ENCODE peak calls at places on chromosomes 16 and 17, in four cellular contexts. P is mesendoderm, H is upper lobe of right lung, G is breast epithelium. E is an unnamed sample.

GRCh38 chr17:71757156-71757555 is 363.7 kb upstream of the SOX9 start:
- DNase-seq in P (no peak), H (no peak), G (no peak), E (no peak)

GRCh38 chr17:7262192-7263070 is at the start of gene CLDN7:
- DNase-seq in P (peak), H (peak), G (peak), E (no peak)

GRCh38 chr17:39144414-39144813 is 7.0 kb downstream of the PLXDC1 start:
- DNase-seq in P (no peak), H (peak), G (peak), E (peak)

GRCh38 chr17:82396601-82397435 is 21.3 kb upstream of the HEXD start:
- DNase-seq in P (no peak), H (no peak), G (no peak), E (no peak)

GRCh38 chr17:70187383-70187782 is 18.1 kb downstream of the KCNJ2 start:
- DNase-seq in P (no peak), H (no peak), G (no peak), E (no peak)

GRCh38 chr17:79066963-79067362 is 7.7 kb upstream of the ENGASE start:
- DNase-seq in P (no peak), H (peak), G (no peak), E (no peak)

GRCh38 chr16:47426806-47427205 is 34.1 kb downstream of the ITFG1 start:
- DNase-seq in P (no peak), H (no peak), G (no peak), E (no peak)

GRCh38 chr17:76497979-76498885 is 3.0 kb downstream of the RHBDF2 start:
- DNase-seq in P (peak), H (peak), G (peak), E (no peak)

GRCh38 chr16:3212006-3212405 is 23.0 kb downstream of the ZNF200 start:
- DNase-seq in P (no peak), H (no peak), G (no peak), E (no peak)

GRCh38 chr17:80871341-80871740 is 120.3 kb upstream of the CHMP6 start:
- DNase-seq in P (no peak), H (no peak), G (no peak), E (no peak)

GRCh38 chr16:78130083-78130608 is 30.7 kb downstream of the WWOX start:
- DNase-seq in P (no peak), H (no peak), G (no peak), E (no peak)

GRCh38 chr17:178292-179065 is 3.0 kb downstream of the DOC2B start:
- DNase-seq in P (no peak), H (no peak), G (no peak), E (no peak)

GRCh38 chr16:68676113-68676860 is 31.2 kb downstream of the CDH3 start:
- DNase-seq in P (no peak), H (no peak), G (no peak), E (no peak)

GRCh38 chr17:79799174-79799537 is 2.3 kb upstream of the CBX8 start:
- DNase-seq in P (no peak), H (peak), G (no peak), E (no peak)

GRCh38 chr16:24853830-24854229 is 8.1 kb downstream of the SLC5A11 start:
- DNase-seq in P (no peak), H (no peak), G (no peak), E (no peak)

GRCh38 chr17:1058423-1059130 is 61.6 kb downstream of the TIMM22 start:
- DNase-seq in P (peak), H (peak), G (no peak), E (no peak)

GRCh38 chr17:19943599-19943998 is 34.0 kb downstream of the AKAP10 start:
- DNase-seq in P (no peak), H (no peak), G (no peak), E (no peak)

GRCh38 chr16:27313422-27314160 is at the start of gene IL4R:
- DNase-seq in P (peak), H (peak), G (peak), E (no peak)

GRCh38 chr17:8466466-8466865 is 30.8 kb downstream of the NDEL1 start:
- DNase-seq in P (no peak), H (no peak), G (no peak), E (no peak)

GRCh38 chr17:205176-205538 is 23.7 kb upstream of the DOC2B start:
- DNase-seq in P (no peak), H (no peak), G (no peak), E (no peak)

GRCh38 chr16:48276102-48276501 is 28.8 kb upstream of the ABCC11 start:
- DNase-seq in P (peak), H (no peak), G (no peak), E (no peak)

GRCh38 chr16:84434800-84435199 is 66.5 kb downstream of the ATP2C2 start:
- DNase-seq in P (no peak), H (no peak), G (no peak), E (no peak)

GRCh38 chr17:78375401-78376079 is 2.9 kb upstream of the PGS1 start:
- DNase-seq in P (no peak), H (peak), G (no peak), E (no peak)

GRCh38 chr16:66751135-66751991 is at the start of gene DYNC1LI2:
- DNase-seq in P (peak), H (peak), G (peak), E (no peak)

GRCh38 chr17:2905697-2906595 is 109.7 kb downstream of the RAP1GAP2 start:
- DNase-seq in P (no peak), H (no peak), G (no peak), E (no peak)

GRCh38 chr17:83144421-83145357 is 65.3 kb downstream of the METRNL start:
- DNase-seq in P (no peak), H (no peak), G (peak), E (no peak)

GRCh38 chr16:23357761-23358290 is 55.7 kb downstream of the SCNN1B start:
- DNase-seq in P (no peak), H (peak), G (no peak), E (no peak)

GRCh38 chr16:11329891-11330290 is 15.4 kb upstream of the RMI2 start:
- DNase-seq in P (no peak), H (no peak), G (no peak), E (no peak)

GRCh38 chr16:84406006-84406963 is 37.9 kb downstream of the ATP2C2 start:
- DNase-seq in P (peak), H (peak), G (no peak), E (no peak)

GRCh38 chr16:66924527-66925321 is 611 bp downstream of the RRAD start:
- DNase-seq in P (peak), H (peak), G (no peak), E (no peak)

GRCh38 chr17:47188266-47188665 is 829 bp downstream of the CDC27 start:
- DNase-seq in P (peak), H (no peak), G (no peak), E (no peak)

GRCh38 chr17:28173801-28174200 is 131.3 kb downstream of the NLK start:
- DNase-seq in P (peak), H (no peak), G (no peak), E (no peak)

GRCh38 chr17:40323731-40324650 is 15.0 kb downstream of the RARA start:
- DNase-seq in P (no peak), H (no peak), G (peak), E (no peak)

DNA sequence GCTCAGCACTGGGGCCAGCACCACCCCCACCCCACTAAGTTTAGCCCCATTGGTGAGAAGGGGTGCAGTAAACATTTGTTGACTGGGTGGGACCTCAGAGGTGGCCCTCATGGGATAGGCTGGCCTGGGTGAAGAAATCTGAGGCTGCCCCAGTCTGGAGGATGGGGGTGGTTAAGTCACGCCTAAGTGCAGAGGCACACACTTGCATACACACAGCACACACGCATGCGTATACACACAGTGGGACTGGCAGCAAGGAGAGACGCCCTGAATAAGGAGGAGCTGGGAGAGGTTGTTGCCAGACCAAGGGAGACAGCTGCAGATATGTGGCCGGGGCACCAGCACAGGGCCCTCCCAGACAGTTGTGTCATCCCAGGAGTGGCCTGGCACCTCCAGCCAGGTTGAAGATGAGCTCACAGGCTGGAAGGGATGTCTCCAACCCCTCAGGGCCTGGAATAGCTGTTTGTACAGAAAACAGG is 3.0 kb upstream of the BCAR1 start:
- DNase-seq in P (peak), H (peak), G (peak), E (no peak)
- H3K4me3 ChIP-seq in P (no peak), H (no peak), G (no peak), E (peak)

GRCh38 chr16:87921236-87921773 is 15.0 kb downstream of the CA5A start:
- DNase-seq in P (no peak), H (no peak), G (no peak), E (no peak)

GRCh38 chr16:87918314-87918713 is 18.0 kb downstream of the CA5A start:
- DNase-seq in P (no peak), H (no peak), G (no peak), E (no peak)

GRCh38 chr16:87919681-87919994 is 16.7 kb downstream of the CA5A start:
- DNase-seq in P (peak), H (no peak), G (no peak), E (no peak)

GRCh38 chr16:87917503-87917902 is 18.8 kb downstream of the CA5A start:
- DNase-seq in P (no peak), H (no peak), G (no peak), E (no peak)

DNA sequence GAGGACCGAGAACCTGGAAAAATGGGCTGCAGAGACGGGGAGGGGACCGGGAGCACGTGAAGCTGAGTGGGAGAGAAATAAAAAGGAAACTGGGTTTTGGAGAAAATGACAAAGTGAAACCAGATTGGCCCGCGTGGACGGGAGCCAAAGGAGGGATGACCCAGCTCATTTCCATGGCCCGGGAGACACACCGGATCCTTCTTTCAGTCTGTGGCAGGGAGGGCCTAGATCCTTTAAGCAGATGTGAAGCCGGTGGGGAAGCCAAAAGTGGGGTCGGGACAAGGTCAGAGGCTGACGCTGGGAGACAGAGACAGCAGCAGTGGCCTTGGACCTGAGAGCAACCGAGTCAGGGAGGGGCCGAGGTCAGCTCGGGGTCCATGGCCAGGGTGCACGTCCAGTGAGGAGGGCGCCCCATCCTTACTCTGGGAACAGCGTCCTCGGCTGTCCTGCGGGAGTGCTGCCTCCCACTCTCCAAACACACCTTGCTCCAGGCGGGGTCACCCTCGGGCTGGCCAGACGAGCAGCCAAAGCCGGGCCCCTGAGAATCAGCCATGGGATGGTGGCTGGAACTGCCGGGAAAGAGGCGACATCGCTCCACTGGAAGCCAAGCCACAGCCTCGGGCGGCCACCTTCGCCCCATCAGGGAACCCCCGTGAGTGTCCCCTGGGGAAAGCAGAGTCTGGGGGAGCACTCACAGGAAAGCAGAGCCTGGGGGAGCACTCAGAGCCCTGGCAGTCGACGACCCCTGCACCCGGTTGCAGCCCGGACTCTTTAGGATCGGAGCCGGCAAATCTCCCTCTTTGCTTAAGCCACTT is 17.3 kb downstream of the CA5A start:
- DNase-seq in P (no peak), H (no peak), G (no peak), E (no peak)
- H3K4me3 ChIP-seq in P (no peak), H (no peak), G (peak), E (peak)

GRCh38 chr16:30409125-30410060 is 2.0 kb downstream of the ZNF771 start:
- DNase-seq in P (peak), H (peak), G (peak), E (no peak)
- H3K4me3 ChIP-seq in P (no peak), H (no peak), G (no peak), E (no peak)

GRCh38 chr16:89113661-89114060 is 20.0 kb downstream of the ACSF3 start:
- DNase-seq in P (no peak), H (peak), G (no peak), E (no peak)

GRCh38 chr16:89114159-89114981 is 20.7 kb downstream of the ACSF3 start:
- DNase-seq in P (peak), H (peak), G (no peak), E (no peak)

GRCh38 chr16:89117239-89117974 is 23.8 kb downstream of the ACSF3 start:
- DNase-seq in P (no peak), H (peak), G (no peak), E (no peak)

GRCh38 chr16:89116341-89117238 is 22.9 kb downstream of the ACSF3 start:
- DNase-seq in P (no peak), H (peak), G (no peak), E (no peak)

GRCh38 chr16:89115216-89115949 is 21.7 kb downstream of the ACSF3 start:
- DNase-seq in P (no peak), H (peak), G (peak), E (peak)
- H3K4me3 ChIP-seq in P (no peak), H (peak), G (no peak), E (no peak)

DNA sequence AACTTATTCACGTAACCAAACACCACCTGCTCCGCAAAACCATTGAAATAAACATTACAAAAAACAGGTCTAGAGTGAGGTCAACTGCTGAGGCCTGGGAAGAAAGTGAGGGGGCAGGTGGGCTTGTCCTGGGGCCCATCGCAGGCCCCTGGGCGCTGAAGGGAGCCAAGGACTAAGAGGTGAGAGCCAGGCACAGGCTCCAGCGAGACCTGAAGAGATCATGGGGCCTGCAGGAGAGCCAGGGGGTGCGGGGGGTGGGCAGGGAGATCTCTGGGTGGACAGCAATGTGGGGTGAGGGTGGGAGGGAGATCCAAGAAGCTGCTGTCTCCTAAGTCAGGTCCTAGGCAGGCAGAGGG is 7.9 kb downstream of the ARHGAP27 start:
- DNase-seq in P (no peak), H (no peak), G (no peak), E (no peak)
- H3K4me3 ChIP-seq in P (no peak), H (peak), G (peak), E (peak)

GRCh38 chr16:2177101-2177500 is 19.3 kb downstream of the CASKIN1 start:
- DNase-seq in P (no peak), H (no peak), G (no peak), E (no peak)
- H3K4me3 ChIP-seq in P (no peak), H (no peak), G (no peak), E (no peak)

GRCh38 chr16:14496047-14496770 is 133.9 kb downstream of the PARN start:
- DNase-seq in P (peak), H (no peak), G (no peak), E (no peak)
- H3K4me3 ChIP-seq in P (no peak), H (no peak), G (no peak), E (no peak)

GRCh38 chr17:50467114-50467854 is 1.4 kb downstream of the CHAD start:
- DNase-seq in P (no peak), H (no peak), G (no peak), E (no peak)

GRCh38 chr17:50469671-50470305 is 1.1 kb upstream of the CHAD start:
- DNase-seq in P (no peak), H (no peak), G (no peak), E (no peak)

GRCh38 chr17:50469005-50469605 is 425 bp upstream of the CHAD start:
- DNase-seq in P (no peak), H (no peak), G (no peak), E (no peak)

GRCh38 chr17:50467855-50468119 is 893 bp downstream of the CHAD start:
- DNase-seq in P (no peak), H (no peak), G (no peak), E (no peak)

GRCh38 chr17:50468120-50469004 is at the start of gene CHAD:
- DNase-seq in P (no peak), H (no peak), G (no peak), E (no peak)
- H3K4me3 ChIP-seq in P (no peak), H (peak), G (peak), E (peak)